ENCODE peak calls at places on chromosomes 4 and X, in eight cellular contexts. One of them, this sample, is unnamed.
A peak's percentile ranks its signal among the peaks of the same experiment; 100 is the strongest.

GRCh38 chr4:176001171-176002006 is 64.3 kb upstream of the WDR17 start:
- DNase-seq in NCI-H345: no peak
- DNase-seq in stimulated activated CD8-positive, alpha-beta memory T cell treated with anti-CD3 and anti-CD28 coated beads, Interleukin-4, amount 100 ng/mL, for 4 hours: no peak
- DNase-seq in activated CD4-positive, CD25-positive, alpha-beta regulatory T cell: no peak
- DNase-seq in LoVo: no peak
- DNase-seq in caudate nucleus: peak; percentile 48
- DNase-seq in foreskin fibroblast: no peak
- DNase-seq in heart right ventricle: peak; percentile 15
- DNase-seq in this sample: no peak

GRCh38 chrX:38638952-38639529 is 77.7 kb downstream of the TSPAN7 start:
- DNase-seq in NCI-H345: no peak
- DNase-seq in heart right ventricle: no peak
- DNase-seq in caudate nucleus: no peak
- DNase-seq in foreskin fibroblast: no peak
- DNase-seq in stimulated activated CD8-positive, alpha-beta memory T cell treated with anti-CD3 and anti-CD28 coated beads, Interleukin-4, amount 100 ng/mL, for 4 hours: no peak
- DNase-seq in activated CD4-positive, CD25-positive, alpha-beta regulatory T cell: no peak
- DNase-seq in LoVo: no peak
- DNase-seq in this sample: no peak

GRCh38 chr4:176044589-176044951 is 21.1 kb upstream of the WDR17 start:
- DNase-seq in stimulated activated CD8-positive, alpha-beta memory T cell treated with anti-CD3 and anti-CD28 coated beads, Interleukin-4, amount 100 ng/mL, for 4 hours: no peak
- DNase-seq in activated CD4-positive, CD25-positive, alpha-beta regulatory T cell: no peak
- DNase-seq in heart right ventricle: no peak
- DNase-seq in NCI-H345: no peak
- DNase-seq in LoVo: no peak
- DNase-seq in caudate nucleus: peak; percentile 28
- DNase-seq in foreskin fibroblast: no peak
- DNase-seq in this sample: no peak

GRCh38 chr4:16890651-16891050 is 7.8 kb downstream of the LDB2 start:
- DNase-seq in NCI-H345: no peak
- DNase-seq in LoVo: no peak
- DNase-seq in heart right ventricle: no peak
- DNase-seq in foreskin fibroblast: no peak
- DNase-seq in stimulated activated CD8-positive, alpha-beta memory T cell treated with anti-CD3 and anti-CD28 coated beads, Interleukin-4, amount 100 ng/mL, for 4 hours: no peak
- DNase-seq in caudate nucleus: no peak
- DNase-seq in activated CD4-positive, CD25-positive, alpha-beta regulatory T cell: no peak
- DNase-seq in this sample: no peak

GRCh38 chrX:72271091-72271490 is 6.0 kb downstream of the RPS4X start:
- DNase-seq in caudate nucleus: no peak
- DNase-seq in activated CD4-positive, CD25-positive, alpha-beta regulatory T cell: no peak
- DNase-seq in foreskin fibroblast: no peak
- DNase-seq in LoVo: no peak
- DNase-seq in heart right ventricle: no peak
- DNase-seq in stimulated activated CD8-positive, alpha-beta memory T cell treated with anti-CD3 and anti-CD28 coated beads, Interleukin-4, amount 100 ng/mL, for 4 hours: no peak
- DNase-seq in NCI-H345: no peak
- DNase-seq in this sample: no peak

GRCh38 chrX:73446831-73447230 is at the start of gene CDX4:
- DNase-seq in heart right ventricle: no peak
- DNase-seq in stimulated activated CD8-positive, alpha-beta memory T cell treated with anti-CD3 and anti-CD28 coated beads, Interleukin-4, amount 100 ng/mL, for 4 hours: no peak
- DNase-seq in caudate nucleus: no peak
- DNase-seq in foreskin fibroblast: no peak
- DNase-seq in activated CD4-positive, CD25-positive, alpha-beta regulatory T cell: no peak
- DNase-seq in LoVo: no peak
- DNase-seq in NCI-H345: no peak
- DNase-seq in this sample: no peak

GRCh38 chr4:89289312-89289711 is 18.3 kb downstream of the GPRIN3 start:
- DNase-seq in stimulated activated CD8-positive, alpha-beta memory T cell treated with anti-CD3 and anti-CD28 coated beads, Interleukin-4, amount 100 ng/mL, for 4 hours: no peak
- DNase-seq in caudate nucleus: no peak
- DNase-seq in LoVo: no peak
- DNase-seq in foreskin fibroblast: no peak
- DNase-seq in heart right ventricle: no peak
- DNase-seq in activated CD4-positive, CD25-positive, alpha-beta regulatory T cell: no peak
- DNase-seq in NCI-H345: no peak
- DNase-seq in this sample: no peak

GRCh38 chrX:17590892-17591740 is 146.2 kb upstream of the SCML1 start:
- DNase-seq in foreskin fibroblast: peak; percentile 62
- DNase-seq in heart right ventricle: peak; percentile 51
- DNase-seq in caudate nucleus: peak; percentile 3
- DNase-seq in stimulated activated CD8-positive, alpha-beta memory T cell treated with anti-CD3 and anti-CD28 coated beads, Interleukin-4, amount 100 ng/mL, for 4 hours: no peak
- DNase-seq in NCI-H345: peak; percentile 61
- DNase-seq in activated CD4-positive, CD25-positive, alpha-beta regulatory T cell: no peak
- DNase-seq in LoVo: peak; percentile 55
- DNase-seq in this sample: peak; percentile 72

GRCh38 chr4:174707897-174708296 is 121.2 kb downstream of the GLRA3 start:
- DNase-seq in foreskin fibroblast: no peak
- DNase-seq in NCI-H345: no peak
- DNase-seq in caudate nucleus: no peak
- DNase-seq in heart right ventricle: no peak
- DNase-seq in activated CD4-positive, CD25-positive, alpha-beta regulatory T cell: no peak
- DNase-seq in stimulated activated CD8-positive, alpha-beta memory T cell treated with anti-CD3 and anti-CD28 coated beads, Interleukin-4, amount 100 ng/mL, for 4 hours: no peak
- DNase-seq in LoVo: no peak
- DNase-seq in this sample: no peak

GRCh38 chrX:70001269-70001668 is 48.5 kb downstream of the AWAT2 start:
- DNase-seq in foreskin fibroblast: no peak
- DNase-seq in LoVo: no peak
- DNase-seq in NCI-H345: no peak
- DNase-seq in caudate nucleus: no peak
- DNase-seq in heart right ventricle: peak; percentile 33
- DNase-seq in activated CD4-positive, CD25-positive, alpha-beta regulatory T cell: no peak
- DNase-seq in stimulated activated CD8-positive, alpha-beta memory T cell treated with anti-CD3 and anti-CD28 coated beads, Interleukin-4, amount 100 ng/mL, for 4 hours: no peak
- DNase-seq in this sample: no peak

GRCh38 chr4:40924096-40924792 is 174.5 kb downstream of the NSUN7 start:
- DNase-seq in foreskin fibroblast: peak; percentile 48
- DNase-seq in LoVo: peak; percentile 46
- DNase-seq in heart right ventricle: peak; percentile 35
- DNase-seq in activated CD4-positive, CD25-positive, alpha-beta regulatory T cell: peak; percentile 68
- DNase-seq in caudate nucleus: peak; percentile 42
- DNase-seq in NCI-H345: peak; percentile 3
- DNase-seq in stimulated activated CD8-positive, alpha-beta memory T cell treated with anti-CD3 and anti-CD28 coated beads, Interleukin-4, amount 100 ng/mL, for 4 hours: peak; percentile 7
- DNase-seq in this sample: peak; percentile 58

GRCh38 chrX:23559975-23560374 is 107.3 kb upstream of the PRDX4 start:
- DNase-seq in caudate nucleus: no peak
- DNase-seq in stimulated activated CD8-positive, alpha-beta memory T cell treated with anti-CD3 and anti-CD28 coated beads, Interleukin-4, amount 100 ng/mL, for 4 hours: no peak
- DNase-seq in activated CD4-positive, CD25-positive, alpha-beta regulatory T cell: no peak
- DNase-seq in LoVo: no peak
- DNase-seq in NCI-H345: no peak
- DNase-seq in foreskin fibroblast: no peak
- DNase-seq in heart right ventricle: no peak
- DNase-seq in this sample: no peak

GRCh38 chr4:102399021-102399420 is 53.7 kb upstream of the SLC39A8 start:
- DNase-seq in foreskin fibroblast: no peak
- DNase-seq in stimulated activated CD8-positive, alpha-beta memory T cell treated with anti-CD3 and anti-CD28 coated beads, Interleukin-4, amount 100 ng/mL, for 4 hours: no peak
- DNase-seq in NCI-H345: no peak
- DNase-seq in caudate nucleus: no peak
- DNase-seq in heart right ventricle: no peak
- DNase-seq in LoVo: no peak
- DNase-seq in activated CD4-positive, CD25-positive, alpha-beta regulatory T cell: no peak
- DNase-seq in this sample: no peak

GRCh38 chr4:160127211-160127610 is 1024.3 kb downstream of the RAPGEF2 start:
- DNase-seq in heart right ventricle: no peak
- DNase-seq in foreskin fibroblast: no peak
- DNase-seq in stimulated activated CD8-positive, alpha-beta memory T cell treated with anti-CD3 and anti-CD28 coated beads, Interleukin-4, amount 100 ng/mL, for 4 hours: no peak
- DNase-seq in caudate nucleus: no peak
- DNase-seq in LoVo: no peak
- DNase-seq in NCI-H345: no peak
- DNase-seq in activated CD4-positive, CD25-positive, alpha-beta regulatory T cell: no peak
- DNase-seq in this sample: no peak

GRCh38 chrX:30010471-30010870 is 204.9 kb upstream of the MAGEB2 start:
- DNase-seq in heart right ventricle: no peak
- DNase-seq in stimulated activated CD8-positive, alpha-beta memory T cell treated with anti-CD3 and anti-CD28 coated beads, Interleukin-4, amount 100 ng/mL, for 4 hours: no peak
- DNase-seq in NCI-H345: no peak
- DNase-seq in activated CD4-positive, CD25-positive, alpha-beta regulatory T cell: no peak
- DNase-seq in caudate nucleus: no peak
- DNase-seq in LoVo: no peak
- DNase-seq in foreskin fibroblast: no peak
- DNase-seq in this sample: no peak

GRCh38 chr4:6478546-6479220 is 6.3 kb upstream of the PPP2R2C start:
- DNase-seq in NCI-H345: no peak
- DNase-seq in caudate nucleus: no peak
- DNase-seq in LoVo: no peak
- DNase-seq in stimulated activated CD8-positive, alpha-beta memory T cell treated with anti-CD3 and anti-CD28 coated beads, Interleukin-4, amount 100 ng/mL, for 4 hours: no peak
- DNase-seq in foreskin fibroblast: no peak
- DNase-seq in heart right ventricle: no peak
- DNase-seq in activated CD4-positive, CD25-positive, alpha-beta regulatory T cell: no peak
- DNase-seq in this sample: no peak

GRCh38 chr4:23582671-23583070 is 307.2 kb downstream of the PPARGC1A start:
- DNase-seq in NCI-H345: no peak
- DNase-seq in heart right ventricle: no peak
- DNase-seq in stimulated activated CD8-positive, alpha-beta memory T cell treated with anti-CD3 and anti-CD28 coated beads, Interleukin-4, amount 100 ng/mL, for 4 hours: no peak
- DNase-seq in foreskin fibroblast: no peak
- DNase-seq in LoVo: no peak
- DNase-seq in activated CD4-positive, CD25-positive, alpha-beta regulatory T cell: no peak
- DNase-seq in caudate nucleus: no peak
- DNase-seq in this sample: no peak

GRCh38 chr4:169565606-169566351 is 46.6 kb downstream of the NEK1 start:
- DNase-seq in NCI-H345: no peak
- DNase-seq in heart right ventricle: no peak
- DNase-seq in caudate nucleus: no peak
- DNase-seq in LoVo: no peak
- DNase-seq in foreskin fibroblast: no peak
- DNase-seq in activated CD4-positive, CD25-positive, alpha-beta regulatory T cell: no peak
- DNase-seq in stimulated activated CD8-positive, alpha-beta memory T cell treated with anti-CD3 and anti-CD28 coated beads, Interleukin-4, amount 100 ng/mL, for 4 hours: no peak
- DNase-seq in this sample: no peak

GRCh38 chr4:41146716-41147506 is 67.4 kb downstream of the APBB2 start:
- DNase-seq in stimulated activated CD8-positive, alpha-beta memory T cell treated with anti-CD3 and anti-CD28 coated beads, Interleukin-4, amount 100 ng/mL, for 4 hours: no peak
- DNase-seq in activated CD4-positive, CD25-positive, alpha-beta regulatory T cell: no peak
- DNase-seq in foreskin fibroblast: peak; percentile 57
- DNase-seq in heart right ventricle: no peak
- DNase-seq in NCI-H345: peak; percentile 22
- DNase-seq in caudate nucleus: peak; percentile 73
- DNase-seq in LoVo: no peak
- DNase-seq in this sample: no peak

GRCh38 chrX:85941275-85941674 is 106.1 kb downstream of the CHM start:
- DNase-seq in caudate nucleus: no peak
- DNase-seq in LoVo: no peak
- DNase-seq in heart right ventricle: no peak
- DNase-seq in foreskin fibroblast: no peak
- DNase-seq in activated CD4-positive, CD25-positive, alpha-beta regulatory T cell: no peak
- DNase-seq in stimulated activated CD8-positive, alpha-beta memory T cell treated with anti-CD3 and anti-CD28 coated beads, Interleukin-4, amount 100 ng/mL, for 4 hours: no peak
- DNase-seq in NCI-H345: no peak
- DNase-seq in this sample: no peak

GRCh38 chr4:76198411-76199237 is 15.0 kb downstream of the SCARB2 start:
- DNase-seq in caudate nucleus: peak; percentile 45
- DNase-seq in activated CD4-positive, CD25-positive, alpha-beta regulatory T cell: no peak
- DNase-seq in heart right ventricle: peak; percentile 79
- DNase-seq in LoVo: peak; percentile 38
- DNase-seq in stimulated activated CD8-positive, alpha-beta memory T cell treated with anti-CD3 and anti-CD28 coated beads, Interleukin-4, amount 100 ng/mL, for 4 hours: no peak
- DNase-seq in foreskin fibroblast: peak; percentile 84
- DNase-seq in NCI-H345: peak; percentile 88
- DNase-seq in this sample: peak; percentile 86

GRCh38 chr4:168474660-168475320 is 5.5 kb downstream of the DDX60L start:
- DNase-seq in NCI-H345: no peak
- DNase-seq in LoVo: no peak
- DNase-seq in stimulated activated CD8-positive, alpha-beta memory T cell treated with anti-CD3 and anti-CD28 coated beads, Interleukin-4, amount 100 ng/mL, for 4 hours: no peak
- DNase-seq in foreskin fibroblast: no peak
- DNase-seq in heart right ventricle: no peak
- DNase-seq in caudate nucleus: no peak
- DNase-seq in activated CD4-positive, CD25-positive, alpha-beta regulatory T cell: no peak
- DNase-seq in this sample: no peak

GRCh38 chrX:274904-275475 is 6.2 kb upstream of the PLCXD1 start:
- DNase-seq in caudate nucleus: no peak
- DNase-seq in heart right ventricle: peak; percentile 27
- DNase-seq in NCI-H345: no peak
- DNase-seq in foreskin fibroblast: peak; percentile 30
- DNase-seq in stimulated activated CD8-positive, alpha-beta memory T cell treated with anti-CD3 and anti-CD28 coated beads, Interleukin-4, amount 100 ng/mL, for 4 hours: no peak
- DNase-seq in LoVo: no peak
- DNase-seq in activated CD4-positive, CD25-positive, alpha-beta regulatory T cell: no peak
- DNase-seq in this sample: no peak

GRCh38 chrX:9147631-9148189 is 113.8 kb upstream of the FAM9B start:
- DNase-seq in stimulated activated CD8-positive, alpha-beta memory T cell treated with anti-CD3 and anti-CD28 coated beads, Interleukin-4, amount 100 ng/mL, for 4 hours: no peak
- DNase-seq in NCI-H345: no peak
- DNase-seq in heart right ventricle: no peak
- DNase-seq in foreskin fibroblast: no peak
- DNase-seq in activated CD4-positive, CD25-positive, alpha-beta regulatory T cell: no peak
- DNase-seq in caudate nucleus: no peak
- DNase-seq in LoVo: no peak
- DNase-seq in this sample: no peak

GRCh38 chr4:47482326-47482725 is 2.7 kb upstream of the ATP10D start:
- DNase-seq in stimulated activated CD8-positive, alpha-beta memory T cell treated with anti-CD3 and anti-CD28 coated beads, Interleukin-4, amount 100 ng/mL, for 4 hours: no peak
- DNase-seq in activated CD4-positive, CD25-positive, alpha-beta regulatory T cell: no peak
- DNase-seq in caudate nucleus: no peak
- DNase-seq in LoVo: no peak
- DNase-seq in heart right ventricle: no peak
- DNase-seq in foreskin fibroblast: peak; percentile 44
- DNase-seq in NCI-H345: no peak
- DNase-seq in this sample: no peak

GRCh38 chrX:120468071-120468470 is 1.0 kb downstream of the LAMP2 start:
- DNase-seq in heart right ventricle: no peak
- DNase-seq in stimulated activated CD8-positive, alpha-beta memory T cell treated with anti-CD3 and anti-CD28 coated beads, Interleukin-4, amount 100 ng/mL, for 4 hours: no peak
- DNase-seq in activated CD4-positive, CD25-positive, alpha-beta regulatory T cell: no peak
- DNase-seq in caudate nucleus: no peak
- DNase-seq in NCI-H345: no peak
- DNase-seq in foreskin fibroblast: no peak
- DNase-seq in LoVo: no peak
- DNase-seq in this sample: no peak

GRCh38 chrX:107628662-107629532 is 587 bp downstream of the PRPS1 start:
- DNase-seq in LoVo: peak; percentile 10
- DNase-seq in heart right ventricle: peak; percentile 5
- DNase-seq in NCI-H345: peak; percentile 51
- DNase-seq in caudate nucleus: peak; percentile 30
- DNase-seq in activated CD4-positive, CD25-positive, alpha-beta regulatory T cell: peak; percentile 4
- DNase-seq in foreskin fibroblast: no peak
- DNase-seq in stimulated activated CD8-positive, alpha-beta memory T cell treated with anti-CD3 and anti-CD28 coated beads, Interleukin-4, amount 100 ng/mL, for 4 hours: no peak
- DNase-seq in this sample: peak; percentile 35

GRCh38 chr4:1683903-1684755 is at the start of gene FAM53A:
- DNase-seq in heart right ventricle: peak; percentile 89
- DNase-seq in activated CD4-positive, CD25-positive, alpha-beta regulatory T cell: peak; percentile 95
- DNase-seq in caudate nucleus: peak; percentile 80
- DNase-seq in stimulated activated CD8-positive, alpha-beta memory T cell treated with anti-CD3 and anti-CD28 coated beads, Interleukin-4, amount 100 ng/mL, for 4 hours: peak; percentile 87
- DNase-seq in foreskin fibroblast: peak; percentile 83
- DNase-seq in LoVo: peak; percentile 93
- DNase-seq in NCI-H345: peak; percentile 82
- DNase-seq in this sample: peak; percentile 90

GRCh38 chr4:5916229-5916628 is 23.3 kb upstream of the CRMP1 start:
- DNase-seq in stimulated activated CD8-positive, alpha-beta memory T cell treated with anti-CD3 and anti-CD28 coated beads, Interleukin-4, amount 100 ng/mL, for 4 hours: no peak
- DNase-seq in activated CD4-positive, CD25-positive, alpha-beta regulatory T cell: no peak
- DNase-seq in caudate nucleus: no peak
- DNase-seq in NCI-H345: no peak
- DNase-seq in LoVo: no peak
- DNase-seq in foreskin fibroblast: no peak
- DNase-seq in heart right ventricle: no peak
- DNase-seq in this sample: no peak

GRCh38 chrX:16892504-16893362 is 22.6 kb upstream of the RBBP7 start:
- DNase-seq in activated CD4-positive, CD25-positive, alpha-beta regulatory T cell: peak; percentile 3
- DNase-seq in foreskin fibroblast: peak; percentile 37
- DNase-seq in NCI-H345: peak; percentile 58
- DNase-seq in heart right ventricle: peak; percentile 72
- DNase-seq in caudate nucleus: peak; percentile 28
- DNase-seq in LoVo: peak; percentile 67
- DNase-seq in stimulated activated CD8-positive, alpha-beta memory T cell treated with anti-CD3 and anti-CD28 coated beads, Interleukin-4, amount 100 ng/mL, for 4 hours: no peak
- DNase-seq in this sample: peak; percentile 70

GRCh38 chrX:136457303-136457917 is 30.3 kb upstream of the BRS3 start:
- DNase-seq in activated CD4-positive, CD25-positive, alpha-beta regulatory T cell: no peak
- DNase-seq in foreskin fibroblast: no peak
- DNase-seq in caudate nucleus: no peak
- DNase-seq in heart right ventricle: no peak
- DNase-seq in NCI-H345: no peak
- DNase-seq in LoVo: no peak
- DNase-seq in stimulated activated CD8-positive, alpha-beta memory T cell treated with anti-CD3 and anti-CD28 coated beads, Interleukin-4, amount 100 ng/mL, for 4 hours: no peak
- DNase-seq in this sample: no peak

GRCh38 chrX:40153335-40154221 is 55.8 kb upstream of the BCOR start:
- DNase-seq in stimulated activated CD8-positive, alpha-beta memory T cell treated with anti-CD3 and anti-CD28 coated beads, Interleukin-4, amount 100 ng/mL, for 4 hours: no peak
- DNase-seq in caudate nucleus: peak; percentile 44
- DNase-seq in NCI-H345: peak; percentile 77
- DNase-seq in LoVo: no peak
- DNase-seq in heart right ventricle: no peak
- DNase-seq in activated CD4-positive, CD25-positive, alpha-beta regulatory T cell: no peak
- DNase-seq in foreskin fibroblast: no peak
- DNase-seq in this sample: peak; percentile 59

GRCh38 chr4:55753856-55754255 is 65.7 kb upstream of the EXOC1L start:
- DNase-seq in foreskin fibroblast: no peak
- DNase-seq in NCI-H345: no peak
- DNase-seq in caudate nucleus: no peak
- DNase-seq in LoVo: no peak
- DNase-seq in heart right ventricle: no peak
- DNase-seq in stimulated activated CD8-positive, alpha-beta memory T cell treated with anti-CD3 and anti-CD28 coated beads, Interleukin-4, amount 100 ng/mL, for 4 hours: no peak
- DNase-seq in activated CD4-positive, CD25-positive, alpha-beta regulatory T cell: no peak
- DNase-seq in this sample: no peak

GRCh38 chrX:9866633-9867032 is 80.4 kb downstream of the SHROOM2 start:
- DNase-seq in heart right ventricle: no peak
- DNase-seq in LoVo: no peak
- DNase-seq in activated CD4-positive, CD25-positive, alpha-beta regulatory T cell: no peak
- DNase-seq in foreskin fibroblast: no peak
- DNase-seq in caudate nucleus: no peak
- DNase-seq in stimulated activated CD8-positive, alpha-beta memory T cell treated with anti-CD3 and anti-CD28 coated beads, Interleukin-4, amount 100 ng/mL, for 4 hours: no peak
- DNase-seq in NCI-H345: no peak
- DNase-seq in this sample: no peak